ENCODE peak calls at places on chromosomes 11 and 22, in eight cellular contexts. P, U, Z, J, M, K, S and V are unnamed samples.

GRCh38 chr22:24441406-24442351 is 14.3 kb downstream of the ADORA2A start:
- DNase-seq in P (no peak), U (no peak), Z (no peak), J (no peak), M (no peak), K (no peak), S (no peak), V (no peak)

GRCh38 chr22:37986371-37986770 is 2.0 kb upstream of the SOX10 start:
- DNase-seq in P (no peak), U (no peak), Z (no peak), J (no peak), M (no peak), K (no peak), S (no peak), V (no peak)

GRCh38 chr22:46775364-46775758 is 12.9 kb downstream of the TBC1D22A start:
- DNase-seq in P (no peak), U (no peak), Z (no peak), J (no peak), M (no peak), K (no peak), S (no peak), V (no peak)

GRCh38 chr22:27801197-27801615 is 350 bp downstream of the MN1 start:
- DNase-seq in P (peak), U (peak), Z (peak), J (peak), M (peak), K (peak), S (peak), V (no peak)

GRCh38 chr22:37259540-37260029 is 15.5 kb upstream of the RAC2 start:
- DNase-seq in P (no peak), U (peak), Z (peak), J (peak), M (no peak), K (peak), S (peak), V (no peak)

GRCh38 chr11:70517996-70518907 is 119.9 kb downstream of the CTTN start:
- DNase-seq in P (no peak), U (peak), Z (no peak), J (no peak), M (no peak), K (peak), S (no peak), V (peak)

GRCh38 chr11:63851354-63851753 is 12.4 kb downstream of the MARK2 start:
- DNase-seq in P (no peak), U (no peak), Z (peak), J (no peak), M (no peak), K (no peak), S (no peak), V (no peak)

GRCh38 chr11:64593156-64594105 is 2.4 kb downstream of the SLC22A12 start:
- DNase-seq in P (no peak), U (no peak), Z (peak), J (no peak), M (no peak), K (no peak), S (no peak), V (no peak)

GRCh38 chr11:71068963-71069362 is 183.4 kb downstream of the SHANK2 start:
- DNase-seq in P (no peak), U (no peak), Z (no peak), J (no peak), M (no peak), K (no peak), S (no peak), V (no peak)

GRCh38 chr11:84922836-84923235 is 704.3 kb downstream of the DLG2 start:
- DNase-seq in P (no peak), U (no peak), Z (no peak), J (no peak), M (no peak), K (no peak), S (no peak), V (no peak)

GRCh38 chr22:49079027-49079725 is 748.5 kb downstream of the BRD1 start:
- DNase-seq in P (no peak), U (no peak), Z (no peak), J (no peak), M (no peak), K (no peak), S (no peak), V (no peak)

GRCh38 chr11:32580967-32581366 is 2.7 kb upstream of the EIF3M start:
- DNase-seq in P (no peak), U (peak), Z (no peak), J (no peak), M (no peak), K (peak), S (no peak), V (no peak)

GRCh38 chr22:42711281-42711731 is 9.4 kb downstream of the A4GALT start:
- DNase-seq in P (no peak), U (no peak), Z (no peak), J (no peak), M (no peak), K (peak), S (no peak), V (no peak)

GRCh38 chr11:66745356-66746235 is 16.6 kb upstream of the SPTBN2 start:
- DNase-seq in P (peak), U (no peak), Z (peak), J (peak), M (no peak), K (no peak), S (peak), V (no peak)

GRCh38 chr11:129317564-129317963 is 58.1 kb upstream of the BARX2 start:
- DNase-seq in P (peak), U (no peak), Z (no peak), J (no peak), M (no peak), K (no peak), S (peak), V (no peak)

GRCh38 chr11:104164028-104164520 is at the start of gene PDGFD:
- DNase-seq in P (peak), U (peak), Z (peak), J (peak), M (no peak), K (peak), S (peak), V (peak)

GRCh38 chr22:21998595-21999247 is 16.1 kb upstream of the TOP3B start:
- DNase-seq in P (no peak), U (no peak), Z (no peak), J (no peak), M (no peak), K (no peak), S (no peak), V (no peak)

GRCh38 chr11:117495357-117495756 is 167.7 kb downstream of the CEP164 start:
- DNase-seq in P (no peak), U (no peak), Z (no peak), J (no peak), M (no peak), K (no peak), S (no peak), V (no peak)

GRCh38 chr11:72004515-72005346 is 6.0 kb downstream of the IL18BP start:
- DNase-seq in P (no peak), U (no peak), Z (no peak), J (no peak), M (no peak), K (no peak), S (no peak), V (no peak)

GRCh38 chr22:17633998-17634323 is 4.6 kb upstream of the BCL2L13 start:
- DNase-seq in P (no peak), U (no peak), Z (no peak), J (no peak), M (no peak), K (no peak), S (no peak), V (no peak)

GRCh38 chr11:118921929-118922744 is 3.6 kb downstream of the BCL9L start:
- DNase-seq in P (no peak), U (peak), Z (no peak), J (peak), M (no peak), K (peak), S (peak), V (no peak)

GRCh38 chr11:32892355-32893090 is at the start of gene QSER1:
- DNase-seq in P (peak), U (peak), Z (peak), J (peak), M (peak), K (peak), S (peak), V (peak)

GRCh38 chr22:35319244-35319985 is 19.7 kb downstream of the TOM1 start:
- DNase-seq in P (no peak), U (no peak), Z (no peak), J (no peak), M (no peak), K (no peak), S (no peak), V (no peak)

GRCh38 chr11:34363363-34364084 is 5.7 kb upstream of the ABTB2 start:
- DNase-seq in P (no peak), U (peak), Z (no peak), J (no peak), M (no peak), K (no peak), S (no peak), V (no peak)

GRCh38 chr11:104090767-104091166 is 54.3 kb downstream of the DDI1 start:
- DNase-seq in P (no peak), U (no peak), Z (no peak), J (peak), M (no peak), K (no peak), S (no peak), V (peak)

GRCh38 chr11:92707665-92708064 is 261.8 kb upstream of the MTNR1B start:
- DNase-seq in P (no peak), U (no peak), Z (no peak), J (no peak), M (no peak), K (no peak), S (no peak), V (no peak)

GRCh38 chr22:42074153-42074750 is at the start of gene PHETA2:
- DNase-seq in P (peak), U (peak), Z (peak), J (no peak), M (peak), K (peak), S (peak), V (no peak)

GRCh38 chr11:27242591-27242990 is 120.4 kb downstream of the CCDC34 start:
- DNase-seq in P (no peak), U (peak), Z (no peak), J (no peak), M (no peak), K (no peak), S (no peak), V (peak)

GRCh38 chr11:62880231-62880802 is 379 bp upstream of the SLC3A2 start:
- DNase-seq in P (no peak), U (peak), Z (peak), J (peak), M (no peak), K (peak), S (peak), V (no peak)

GRCh38 chr11:69986421-69987229 is 91.5 kb upstream of the ANO1 start:
- DNase-seq in P (no peak), U (no peak), Z (no peak), J (no peak), M (no peak), K (no peak), S (no peak), V (no peak)

GRCh38 chr11:8964324-8965320 is at the start of gene TMEM9B:
- DNase-seq in P (peak), U (peak), Z (peak), J (peak), M (peak), K (peak), S (peak), V (peak)

GRCh38 chr22:22498267-22498666 is 10.3 kb downstream of the ZNF280B start:
- DNase-seq in P (no peak), U (no peak), Z (no peak), J (no peak), M (no peak), K (no peak), S (no peak), V (no peak)

GRCh38 chr22:25153961-25154685 is 45.5 kb upstream of the CRYBB3 start:
- DNase-seq in P (no peak), U (peak), Z (no peak), J (no peak), M (no peak), K (peak), S (peak), V (peak)